ENCODE peak calls at places on chromosomes 4 and X, in seven cellular contexts. L, O, T, D, E, M and H are unnamed samples.

GRCh38 chr4:7518871-7519637 is 84.3 kb upstream of the PSAPL1 start:
- DNase-seq in L (no peak), E (no peak), O (no peak), M (no peak), T (no peak), D (no peak), H (no peak)

GRCh38 chrX:47497274-47497673 is 14.3 kb upstream of the ZNF41 start:
- DNase-seq in L (no peak), O (no peak), T (peak), D (peak), E (peak), M (no peak), H (no peak)

GRCh38 chrX:118164138-118164537 is 47.5 kb upstream of the KLHL13 start:
- DNase-seq in T (no peak), O (no peak), E (no peak), D (peak), M (no peak), L (no peak), H (no peak)

GRCh38 chr4:114582625-114583024 is 16.0 kb upstream of the UGT8 start:
- DNase-seq in M (no peak), E (no peak), D (no peak), O (no peak), T (no peak), L (no peak), H (no peak)

GRCh38 chr4:122456228-122457106 is at the start of gene IL2:
- DNase-seq in T (no peak), L (no peak), D (no peak), M (no peak), E (no peak), O (no peak), H (no peak)

GRCh38 chr4:54547299-54548097 is 110.3 kb upstream of the KIT start:
- DNase-seq in D (no peak), L (no peak), T (no peak), M (peak), E (no peak), O (no peak), H (no peak)

GRCh38 chr4:23822181-23822580 is 67.7 kb downstream of the PPARGC1A start:
- DNase-seq in O (no peak), L (no peak), E (no peak), M (no peak), D (peak), T (no peak), H (no peak)

GRCh38 chr4:35836591-35836990 is 407.7 kb downstream of the ARAP2 start:
- DNase-seq in D (no peak), M (no peak), L (no peak), O (no peak), T (no peak), E (no peak), H (no peak)

GRCh38 chr4:63348735-63349673 is 1060.2 kb downstream of the TECRL start:
- DNase-seq in D (no peak), M (no peak), E (no peak), O (no peak), T (no peak), L (peak), H (peak)

GRCh38 chrX:151871244-151871643 is 41.4 kb upstream of the MAGEA4 start:
- DNase-seq in M (no peak), O (no peak), E (no peak), T (peak), D (peak), L (no peak), H (no peak)

GRCh38 chr4:2285665-2286381 is 23.9 kb upstream of the MXD4 start:
- DNase-seq in D (no peak), O (no peak), M (no peak), L (peak), E (no peak), T (no peak), H (no peak)

GRCh38 chr4:126404549-126404948 is 1089.8 kb downstream of the FAT4 start:
- DNase-seq in D (peak), L (peak), O (no peak), E (no peak), M (no peak), T (no peak), H (no peak)

GRCh38 chr4:8029689-8030088 is 90.0 kb upstream of the AFAP1 start:
- DNase-seq in D (no peak), T (no peak), M (no peak), E (no peak), O (no peak), L (no peak), H (no peak)

GRCh38 chrX:134875679-134876078 is 115.1 kb upstream of the SMIM10 start:
- DNase-seq in D (no peak), O (no peak), E (no peak), T (no peak), L (no peak), M (no peak), H (no peak)

GRCh38 chr4:188109157-188109755 is at the start of gene TRIML2:
- DNase-seq in D (no peak), E (no peak), T (no peak), M (no peak), L (no peak), O (peak), H (no peak)

GRCh38 chrX:57643698-57644097 is 36.4 kb downstream of the NLRP2B start:
- DNase-seq in M (no peak), E (no peak), D (no peak), T (no peak), L (no peak), O (no peak), H (no peak)

GRCh38 chr4:141599853-141600252 is 36.5 kb upstream of the IL15 start:
- DNase-seq in E (no peak), M (no peak), L (no peak), D (peak), O (no peak), T (peak), H (no peak)

GRCh38 chrX:155179343-155179997 is 36.8 kb upstream of the VBP1 start:
- DNase-seq in E (no peak), M (peak), L (no peak), D (no peak), T (peak), O (no peak), H (peak)

GRCh38 chr4:97370581-97370980 is 772.7 kb downstream of the STPG2 start:
- DNase-seq in L (no peak), D (no peak), T (no peak), O (no peak), M (no peak), E (no peak), H (no peak)

GRCh38 chr4:155407480-155407879 is 30.7 kb upstream of the MAP9 start:
- DNase-seq in L (no peak), M (no peak), T (no peak), D (peak), O (no peak), E (no peak), H (no peak)

GRCh38 chr4:155402941-155403340 is 26.2 kb upstream of the MAP9 start:
- DNase-seq in T (peak), M (no peak), L (no peak), D (no peak), O (no peak), E (no peak), H (no peak)

GRCh38 chr4:155400893-155401292 is 24.1 kb upstream of the MAP9 start:
- DNase-seq in T (no peak), L (no peak), O (no peak), M (no peak), E (no peak), D (no peak), H (no peak)

GRCh38 chr4:155405059-155405458 is 28.3 kb upstream of the MAP9 start:
- DNase-seq in L (no peak), T (peak), O (no peak), E (no peak), D (peak), M (no peak), H (no peak)

GRCh38 chr4:155403886-155404285 is 27.1 kb upstream of the MAP9 start:
- DNase-seq in M (peak), O (no peak), L (no peak), T (peak), D (peak), E (no peak), H (no peak)
- TF ChIP-seq CTCF in M (no peak), O (peak), L (peak), T (peak), D (peak), E (peak), H (peak)

GRCh38 chr4:80215449-80216052 is 18.2 kb downstream of the PRDM8 start:
- DNase-seq in L (no peak), O (no peak), E (peak), D (peak), M (peak), T (peak), H (peak)

GRCh38 chr4:80209302-80209701 is 12.0 kb downstream of the PRDM8 start:
- DNase-seq in D (no peak), E (no peak), M (no peak), T (no peak), O (no peak), L (no peak), H (no peak)

GRCh38 chr4:80210549-80210948 is 13.2 kb downstream of the PRDM8 start:
- DNase-seq in E (no peak), L (no peak), O (no peak), M (no peak), T (no peak), D (no peak), H (no peak)

GRCh38 chr4:80216100-80216761 is 18.9 kb downstream of the PRDM8 start:
- DNase-seq in L (no peak), O (no peak), D (no peak), M (no peak), E (no peak), T (no peak), H (no peak)

DNA sequence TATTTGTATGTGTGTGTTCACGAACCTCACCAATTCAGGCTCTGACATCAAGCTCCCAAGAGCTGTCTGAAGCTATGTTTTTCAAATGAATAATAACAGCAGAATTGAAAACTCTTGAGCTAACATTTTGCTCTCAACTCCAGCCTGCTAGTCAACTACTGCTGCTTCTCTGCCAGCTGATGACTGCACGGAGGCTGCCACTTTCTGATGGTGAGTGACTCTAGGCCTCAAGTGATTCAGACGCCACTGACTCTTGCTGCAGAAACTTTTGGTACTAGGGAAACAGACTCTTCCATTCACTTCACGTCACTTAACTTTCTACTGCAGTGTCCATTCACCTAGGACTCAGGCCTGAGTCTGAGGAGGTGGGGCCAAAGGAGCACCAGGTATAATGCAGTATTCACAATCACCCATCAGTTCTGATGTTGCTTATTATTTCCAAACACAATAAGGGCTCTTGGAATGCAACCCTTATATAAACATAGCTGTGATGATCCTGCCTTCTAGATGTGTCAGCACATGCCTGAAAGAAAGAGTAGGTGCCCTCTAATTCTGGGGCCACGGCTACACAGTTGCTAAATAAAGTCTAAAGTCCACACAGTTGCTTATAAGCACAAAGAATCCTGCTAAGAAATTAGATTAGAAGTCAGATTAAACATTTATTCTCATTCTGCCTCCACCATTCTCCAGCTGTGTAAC is 16.0 kb downstream of the PRDM8 start:
- DNase-seq in L (no peak), T (no peak), M (no peak), D (peak), E (no peak), O (no peak), H (no peak)
- TF ChIP-seq CTCF in L (no peak), T (no peak), M (no peak), D (no peak), E (no peak), O (no peak), H (no peak)

GRCh38 chr4:109315818-109316217 is 13.4 kb upstream of the COL25A1 start:
- DNase-seq in E (no peak), O (no peak), M (no peak), T (peak), L (no peak), D (peak), H (no peak)
- TF ChIP-seq CTCF in E (peak), O (peak), M (no peak), T (no peak), L (peak), D (peak), H (no peak)

DNA sequence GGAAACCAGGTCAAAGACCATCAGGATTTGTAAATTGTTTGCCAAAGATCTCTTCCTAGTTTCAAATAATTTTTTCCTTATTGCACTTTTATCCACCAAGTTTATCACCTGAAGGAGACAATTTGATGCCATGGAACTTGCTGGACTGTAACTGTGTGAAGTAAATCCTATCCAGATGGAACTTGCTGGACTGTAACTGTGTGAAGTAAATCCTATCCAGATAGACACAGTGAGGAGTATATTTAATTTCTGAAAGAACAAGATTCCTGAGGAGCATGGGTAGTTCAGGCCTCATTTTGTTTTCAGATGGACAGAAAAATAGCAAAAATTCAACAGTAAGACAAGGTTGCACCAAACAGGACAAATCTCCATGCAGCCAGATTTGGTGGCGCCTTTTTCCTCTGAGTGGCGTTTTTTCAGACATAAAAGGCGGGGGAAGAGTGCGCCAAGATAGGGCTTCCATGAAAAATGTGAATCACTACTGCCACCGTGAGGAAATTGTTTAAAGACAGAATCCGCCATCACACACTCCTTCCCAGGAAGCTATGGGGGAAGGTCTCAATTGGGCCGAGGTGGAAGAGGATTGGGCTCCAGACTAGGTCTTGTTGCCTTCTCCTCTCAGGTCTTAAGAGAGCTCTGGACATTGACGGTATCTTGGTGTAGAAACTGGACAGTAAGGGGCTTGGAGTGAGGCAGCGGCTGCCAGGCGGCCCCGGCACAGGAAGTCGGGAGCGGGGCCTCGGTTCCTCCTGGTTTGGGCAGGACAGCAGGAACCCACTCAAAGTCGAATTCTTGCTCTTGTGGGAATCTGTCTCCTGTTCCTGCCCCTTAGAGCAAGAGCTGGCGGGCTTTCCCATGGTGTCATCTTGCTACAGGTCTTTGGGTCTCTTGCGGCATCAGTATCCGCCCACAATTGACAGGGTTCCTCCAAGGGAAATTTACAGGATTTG is 234.7 kb downstream of the OR13H1 start:
- DNase-seq in M (peak), E (no peak), T (no peak), D (peak), O (no peak), L (no peak), H (no peak)
- TF ChIP-seq CTCF in M (no peak), E (no peak), T (no peak), D (peak), O (no peak), L (no peak), H (no peak)